ENCODE peak calls at places on chromosomes 1 and 21, in ten cellular contexts. Z, J, T, I, V, H, D, Q, S and K are unnamed samples.

GRCh38 chr1:14826731-14827326 is 228.3 kb downstream of the KAZN start:
- DNase-seq in Z (no peak), J (no peak), T (no peak), I (no peak), V (no peak), H (no peak), D (no peak), Q (no peak), S (no peak), K (no peak)

GRCh38 chr1:110874303-110875215 is 1.6 kb downstream of the CD53 start:
- DNase-seq in Z (no peak), J (no peak), T (no peak), I (no peak), V (no peak), H (no peak), D (no peak), Q (no peak), S (peak), K (no peak)

GRCh38 chr1:96473791-96474452 is 247.7 kb upstream of the PTBP2 start:
- DNase-seq in Z (no peak), J (no peak), T (no peak), I (peak), V (no peak), H (no peak), D (peak), Q (no peak), S (no peak), K (no peak)

GRCh38 chr1:219927956-219928790 is at the start of gene SLC30A10:
- DNase-seq in Z (peak), J (peak), T (no peak), I (peak), V (no peak), H (no peak), D (peak), Q (peak), S (peak), K (peak)

GRCh38 chr1:109896681-109897080 is 14.0 kb upstream of the CSF1 start:
- DNase-seq in Z (no peak), J (no peak), T (no peak), I (no peak), V (no peak), H (no peak), D (no peak), Q (no peak), S (no peak), K (no peak)

GRCh38 chr1:54606096-54606989 is 17.0 kb downstream of the FAM151A start:
- DNase-seq in Z (no peak), J (no peak), T (no peak), I (no peak), V (no peak), H (no peak), D (no peak), Q (no peak), S (no peak), K (no peak)

GRCh38 chr1:101022294-101022693 is 3.3 kb downstream of the DPH5 start:
- DNase-seq in Z (no peak), J (no peak), T (no peak), I (peak), V (no peak), H (peak), D (peak), Q (no peak), S (no peak), K (no peak)

GRCh38 chr1:67850611-67851075 is 17.4 kb upstream of the GNG12 start:
- DNase-seq in Z (no peak), J (no peak), T (peak), I (peak), V (no peak), H (peak), D (peak), Q (no peak), S (peak), K (no peak)

GRCh38 chr21:36966846-36967657 is 583 bp upstream of the HLCS start:
- DNase-seq in Z (peak), J (no peak), T (no peak), I (peak), V (no peak), H (no peak), D (no peak), Q (no peak), S (no peak), K (no peak)

GRCh38 chr1:10107985-10108663 is 75.4 kb downstream of the UBE4B start:
- DNase-seq in Z (no peak), J (peak), T (no peak), I (peak), V (no peak), H (no peak), D (peak), Q (no peak), S (peak), K (no peak)

GRCh38 chr1:70667771-70668170 is 256.7 kb downstream of the CTH start:
- DNase-seq in Z (no peak), J (no peak), T (no peak), I (peak), V (no peak), H (no peak), D (no peak), Q (no peak), S (no peak), K (no peak)

GRCh38 chr1:240687820-240688219 is 75.9 kb upstream of the GREM2 start:
- DNase-seq in Z (no peak), J (no peak), T (no peak), I (no peak), V (no peak), H (no peak), D (no peak), Q (no peak), S (no peak), K (no peak)

GRCh38 chr1:28087614-28088167 is 719 bp downstream of the EYA3 start:
- DNase-seq in Z (peak), J (no peak), T (no peak), I (peak), V (no peak), H (no peak), D (peak), Q (peak), S (no peak), K (peak)

GRCh38 chr21:21232320-21232719 is 234.1 kb downstream of the NCAM2 start:
- DNase-seq in Z (peak), J (peak), T (no peak), I (peak), V (no peak), H (peak), D (no peak), Q (no peak), S (no peak), K (peak)

GRCh38 chr1:229089586-229090208 is 181.2 kb upstream of the RAB4A start:
- DNase-seq in Z (no peak), J (no peak), T (no peak), I (no peak), V (no peak), H (no peak), D (no peak), Q (no peak), S (no peak), K (no peak)

GRCh38 chr1:114292194-114292593 is 138.5 kb upstream of the SYT6 start:
- DNase-seq in Z (no peak), J (no peak), T (no peak), I (no peak), V (no peak), H (no peak), D (no peak), Q (no peak), S (no peak), K (no peak)

GRCh38 chr1:109185990-109186703 is 27.6 kb upstream of the SARS1 start:
- DNase-seq in Z (no peak), J (peak), T (no peak), I (no peak), V (no peak), H (no peak), D (no peak), Q (no peak), S (no peak), K (no peak)

GRCh38 chr1:214416417-214417212 is 134.8 kb downstream of the PTPN14 start:
- DNase-seq in Z (no peak), J (peak), T (no peak), I (peak), V (no peak), H (no peak), D (peak), Q (no peak), S (no peak), K (no peak)

GRCh38 chr1:1374068-1374860 is 743 bp downstream of the AURKAIP1 start:
- DNase-seq in Z (no peak), J (no peak), T (no peak), I (no peak), V (no peak), H (no peak), D (no peak), Q (peak), S (no peak), K (peak)

GRCh38 chr1:233662503-233663105 is 48.7 kb downstream of the KCNK1 start:
- DNase-seq in Z (no peak), J (no peak), T (no peak), I (peak), V (no peak), H (no peak), D (peak), Q (no peak), S (no peak), K (no peak)